ENCODE peak calls at places on chromosomes 7 and 10, in four cellular contexts. One of them, this sample, is unnamed.

GRCh38 chr10:108653466-108653865 is 1269.8 kb downstream of the XPNPEP1 start:
- DNase-seq in upper lobe of right lung: no peak
- DNase-seq in left ventricle myocardium inferior: no peak
- DNase-seq in IMR-90: no peak
- DNase-seq in this sample: no peak

GRCh38 chr10:111482074-111482350 is 405.2 kb downstream of the ADRA2A start:
- DNase-seq in upper lobe of right lung: no peak
- DNase-seq in left ventricle myocardium inferior: no peak
- DNase-seq in IMR-90: no peak
- DNase-seq in this sample: no peak

GRCh38 chr7:91247497-91247896 is 16.7 kb upstream of the FZD1 start:
- DNase-seq in upper lobe of right lung: no peak
- DNase-seq in left ventricle myocardium inferior: no peak
- DNase-seq in IMR-90: no peak
- DNase-seq in this sample: no peak

GRCh38 chr7:7681191-7681935 is 37.0 kb downstream of the RPA3 start:
- DNase-seq in upper lobe of right lung: no peak
- DNase-seq in left ventricle myocardium inferior: no peak
- DNase-seq in IMR-90: peak; percentile 61
- DNase-seq in this sample: no peak

GRCh38 chr10:63413429-63413828 is 52.3 kb downstream of the JMJD1C start:
- DNase-seq in upper lobe of right lung: no peak
- DNase-seq in left ventricle myocardium inferior: no peak
- DNase-seq in IMR-90: no peak
- DNase-seq in this sample: no peak

GRCh38 chr10:122459586-122460273 is 1.6 kb upstream of the HTRA1 start:
- DNase-seq in upper lobe of right lung: no peak
- DNase-seq in left ventricle myocardium inferior: no peak
- DNase-seq in IMR-90: peak; percentile 58
- DNase-seq in this sample: no peak

GRCh38 chr7:155377837-155378579 is 79.9 kb upstream of the EN2 start:
- DNase-seq in upper lobe of right lung: no peak
- DNase-seq in left ventricle myocardium inferior: no peak
- DNase-seq in IMR-90: peak; percentile 10
- DNase-seq in this sample: peak; percentile 67

GRCh38 chr10:31687545-31688482 is 240.8 kb downstream of the ARHGAP12 start:
- DNase-seq in upper lobe of right lung: no peak
- DNase-seq in left ventricle myocardium inferior: no peak
- DNase-seq in IMR-90: no peak
- DNase-seq in this sample: no peak

GRCh38 chr10:6211341-6212265 is 8.9 kb downstream of the PFKFB3 start:
- DNase-seq in upper lobe of right lung: no peak
- DNase-seq in left ventricle myocardium inferior: peak; percentile 61
- DNase-seq in IMR-90: peak; percentile 46
- DNase-seq in this sample: no peak

GRCh38 chr7:19117870-19118608 is 603 bp upstream of the TWIST1 start:
- DNase-seq in upper lobe of right lung: no peak
- DNase-seq in left ventricle myocardium inferior: no peak
- DNase-seq in IMR-90: peak; percentile 21
- DNase-seq in this sample: no peak

GRCh38 chr7:21497072-21497471 is 45.8 kb upstream of the DNAH11 start:
- DNase-seq in upper lobe of right lung: no peak
- DNase-seq in left ventricle myocardium inferior: no peak
- DNase-seq in IMR-90: peak; percentile 7
- DNase-seq in this sample: no peak

GRCh38 chr7:82247814-82248433 is 195.7 kb downstream of the CACNA2D1 start:
- DNase-seq in upper lobe of right lung: no peak
- DNase-seq in left ventricle myocardium inferior: no peak
- DNase-seq in IMR-90: peak; percentile 7
- DNase-seq in this sample: no peak